ENCODE peak calls at places on chromosome 4, in four cellular contexts. One of them, this sample, is unnamed.

GRCh38 chr4:46993075-46994006 is at the start of gene GABRA4:
- DNase-seq in NCI-H1105: no peak
- DNase-seq in colonic mucosa: no peak
- DNase-seq in putamen: peak; percentile 71
- DNase-seq in this sample: no peak

GRCh38 chr4:64584981-64585557 is 175.8 kb upstream of the TECRL start:
- DNase-seq in colonic mucosa: no peak
- DNase-seq in NCI-H1105: peak; percentile 5
- DNase-seq in putamen: no peak
- DNase-seq in this sample: peak; percentile 31

GRCh38 chr4:55255171-55255570 is 90.9 kb upstream of the SRD5A3 start:
- DNase-seq in NCI-H1105: no peak
- DNase-seq in colonic mucosa: no peak
- DNase-seq in putamen: no peak
- DNase-seq in this sample: no peak

GRCh38 chr4:67687639-67688038 is 13.3 kb downstream of the UBA6 start:
- DNase-seq in putamen: no peak
- DNase-seq in colonic mucosa: no peak
- DNase-seq in NCI-H1105: no peak
- DNase-seq in this sample: no peak

GRCh38 chr4:183485411-183486160 is 19.3 kb upstream of the ING2 start:
- DNase-seq in putamen: no peak
- DNase-seq in NCI-H1105: no peak
- DNase-seq in colonic mucosa: no peak
- DNase-seq in this sample: no peak

GRCh38 chr4:151015458-151016344 is 617 bp upstream of the LRBA start:
- DNase-seq in putamen: peak; percentile 77
- DNase-seq in NCI-H1105: peak; percentile 81
- DNase-seq in colonic mucosa: peak; percentile 85
- DNase-seq in this sample: peak; percentile 97

GRCh38 chr4:7423391-7423790 is 11.3 kb downstream of the PSAPL1 start:
- DNase-seq in putamen: no peak
- DNase-seq in colonic mucosa: no peak
- DNase-seq in NCI-H1105: no peak
- DNase-seq in this sample: no peak

GRCh38 chr4:40575846-40576245 is 53.8 kb downstream of the RBM47 start:
- DNase-seq in putamen: no peak
- DNase-seq in colonic mucosa: no peak
- DNase-seq in NCI-H1105: no peak
- DNase-seq in this sample: no peak

GRCh38 chr4:11471613-11472012 is 42.9 kb upstream of the HS3ST1 start:
- DNase-seq in NCI-H1105: no peak
- DNase-seq in colonic mucosa: peak; percentile 35
- DNase-seq in putamen: no peak
- DNase-seq in this sample: no peak

GRCh38 chr4:146522862-146523205 is 1.1 kb upstream of the SLC10A7 start:
- DNase-seq in putamen: no peak
- DNase-seq in colonic mucosa: no peak
- DNase-seq in NCI-H1105: no peak
- DNase-seq in this sample: no peak

GRCh38 chr4:105978684-105979296 is 83.5 kb downstream of the NPNT start:
- DNase-seq in colonic mucosa: no peak
- DNase-seq in NCI-H1105: no peak
- DNase-seq in putamen: no peak
- DNase-seq in this sample: no peak

GRCh38 chr4:26326791-26327190 is 6.0 kb downstream of the RBPJ start:
- DNase-seq in putamen: no peak
- DNase-seq in NCI-H1105: no peak
- DNase-seq in colonic mucosa: no peak
- DNase-seq in this sample: peak; percentile 27

GRCh38 chr4:75232546-75232945 is 281.7 kb downstream of the RCHY1 start:
- DNase-seq in colonic mucosa: no peak
- DNase-seq in NCI-H1105: no peak
- DNase-seq in putamen: no peak
- DNase-seq in this sample: no peak

GRCh38 chr4:98625399-98625798 is 33.0 kb downstream of the TSPAN5 start:
- DNase-seq in colonic mucosa: no peak
- DNase-seq in putamen: no peak
- DNase-seq in NCI-H1105: no peak
- DNase-seq in this sample: no peak